ENCODE peak calls at places on chromosomes 4 and X, in seven cellular contexts. K, D, Z, T, Y, U and H are unnamed samples.

GRCh38 chr4:76449824-76450223 is 14.8 kb downstream of the SHROOM3 start:
- DNase-seq in K (no peak), Y (no peak), D (no peak), T (peak; percentile 9), U (no peak), Z (no peak), H (peak; percentile 20)

GRCh38 chrX:7617994-7618393 is 225.0 kb upstream of the VCX start:
- DNase-seq in Y (no peak), K (no peak), U (no peak), D (no peak), Z (no peak), T (no peak), H (no peak)

GRCh38 chr4:101818362-101818761 is 27.8 kb downstream of the BANK1 start:
- DNase-seq in Y (no peak), K (no peak), U (no peak), D (no peak), Z (no peak), T (no peak), H (no peak)

GRCh38 chr4:77104405-77105292 is 28.9 kb upstream of the CCNI start:
- DNase-seq in Z (no peak), Y (peak; percentile 38), U (no peak), T (peak; percentile 27), D (peak; percentile 75), K (peak; percentile 54), H (peak; percentile 95)

GRCh38 chrX:68842351-68842750 is 13.5 kb downstream of the EFNB1 start:
- DNase-seq in K (no peak), Z (no peak), T (no peak), U (no peak), D (peak; percentile 67), Y (peak; percentile 57), H (peak; percentile 77)

GRCh38 chr4:152594981-152595916 is 59.4 kb upstream of the FBXW7 start:
- DNase-seq in Z (no peak), K (no peak), Y (peak; percentile 52), U (no peak), D (no peak), T (no peak), H (peak; percentile 52)

GRCh38 chr4:142480244-142480643 is 365.9 kb downstream of the INPP4B start:
- DNase-seq in K (no peak), D (no peak), Y (peak; percentile 19), T (peak; percentile 12), U (no peak), Z (no peak), H (peak; percentile 53)

GRCh38 chrX:6449946-6450345 is 85.0 kb downstream of the VCX3A start:
- DNase-seq in K (no peak), U (no peak), T (no peak), Y (no peak), Z (no peak), D (no peak), H (no peak)